ENCODE peak calls at places on chromosomes 16 and 17, in seven cellular contexts. Y is foreskin keratinocyte, I is sigmoid colon, F is thoracic aorta, O is suprapubic skin, E is endodermal cell, Q is astrocyte. U is an unnamed sample.

GRCh38 chr17:31416503-31416923 is 25.0 kb downstream of the RAB11FIP4 start:
- DNase-seq in I (no peak), F (no peak), O (no peak), Y (no peak), E (no peak), Q (no peak), U (no peak)

GRCh38 chr17:77098884-77099545 is 41.8 kb upstream of the SEC14L1 start:
- DNase-seq in E (no peak), Y (no peak), Q (peak; percentile 66), O (no peak), F (no peak), I (peak; percentile 84), U (no peak)

GRCh38 chr17:79793924-79794304 is 3.0 kb downstream of the CBX8 start:
- DNase-seq in Y (no peak), E (peak; percentile 94), O (no peak), Q (no peak), F (no peak), I (no peak), U (no peak)

GRCh38 chr17:79739148-79740062 is 8.7 kb downstream of the ENPP7 start:
- DNase-seq in Y (no peak), O (no peak), F (no peak), I (no peak), Q (peak; percentile 31), E (no peak), U (no peak)

GRCh38 chr16:29146266-29146665 is 161.4 kb downstream of the LAT start:
- DNase-seq in Q (no peak), E (no peak), I (peak; percentile 51), F (no peak), O (peak; percentile 56), Y (no peak), U (peak; percentile 40)

GRCh38 chr16:85049864-85050263 is 22.3 kb downstream of the KIAA0513 start:
- DNase-seq in Y (no peak), O (no peak), Q (no peak), I (no peak), F (no peak), E (no peak), U (no peak)

GRCh38 chr17:6496116-6496481 is 51.8 kb downstream of the PIMREG start:
- DNase-seq in F (no peak), I (peak; percentile 37), O (peak; percentile 18), Q (no peak), E (peak; percentile 97), Y (no peak), U (peak; percentile 45)

GRCh38 chr17:44981221-44981968 is 13.3 kb upstream of the C1QL1 start:
- DNase-seq in O (no peak), E (no peak), Y (peak; percentile 40), Q (peak; percentile 48), F (no peak), I (no peak), U (no peak)

GRCh38 chr16:27429330-27429871 is 27.4 kb downstream of the IL21R start:
- DNase-seq in Y (no peak), Q (no peak), F (no peak), I (peak; percentile 14), E (no peak), O (peak; percentile 10), U (peak; percentile 19)

GRCh38 chr16:27427538-27427937 is 25.6 kb downstream of the IL21R start:
- DNase-seq in Y (no peak), F (no peak), O (no peak), Q (no peak), I (peak; percentile 5), E (no peak), U (no peak)

GRCh38 chr16:27429981-27430441 is 28.0 kb downstream of the IL21R start:
- DNase-seq in I (peak; percentile 41), E (no peak), Q (no peak), O (peak; percentile 50), Y (no peak), F (no peak), U (peak; percentile 51)

GRCh38 chr16:27426423-27427408 is 24.7 kb downstream of the IL21R start:
- DNase-seq in I (peak; percentile 43), O (peak; percentile 50), Y (peak; percentile 77), F (no peak), Q (peak; percentile 90), E (no peak), U (peak; percentile 57)

GRCh38 chr16:27428035-27428785 is 26.2 kb downstream of the IL21R start:
- DNase-seq in I (peak; percentile 28), O (peak; percentile 8), Q (no peak), Y (no peak), F (no peak), E (no peak), U (peak; percentile 35)
- H3K27ac ChIP-seq in I (no peak overlapping the region), O (no peak overlapping the region), Q (no peak overlapping the region), Y (no peak overlapping the region), F (no peak overlapping the region), E (no peak overlapping the region), U (no peak overlapping the region)

DNA sequence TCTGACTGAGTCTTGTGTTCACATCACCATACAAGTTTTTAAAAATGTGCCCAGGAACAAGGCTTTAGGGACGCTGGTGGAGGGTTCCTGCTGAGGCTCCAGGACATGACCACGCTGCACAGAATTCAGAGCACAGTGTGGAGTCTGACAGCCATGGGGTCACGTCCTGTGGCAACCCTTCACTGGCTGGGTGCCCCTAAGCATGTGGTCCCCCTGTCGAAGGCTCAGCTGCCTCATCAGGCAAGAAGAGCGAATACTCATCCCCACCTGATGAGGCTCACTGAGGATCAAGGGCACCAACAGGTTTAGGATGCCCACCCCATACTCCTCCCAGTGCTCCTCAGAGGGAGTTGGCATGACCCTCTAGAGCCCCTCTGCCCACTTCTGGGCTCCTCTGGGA is 5.9 kb downstream of the PNMT start:
- DNase-seq in O (peak; percentile 50), Y (no peak), E (no peak), Q (no peak), I (no peak), F (no peak), U (no peak)
- H3K4me1 ChIP-seq in O (peaks cover 39% of the 10 kb centered on the region), Y (no peaks in the 10 kb centered on the region), E (no peaks in the 10 kb centered on the region), Q (no peaks in the 10 kb centered on the region), I (no peaks in the 10 kb centered on the region), F (peaks cover 65% of the 10 kb centered on the region), U (peaks cover 24% of the 10 kb centered on the region)

DNA sequence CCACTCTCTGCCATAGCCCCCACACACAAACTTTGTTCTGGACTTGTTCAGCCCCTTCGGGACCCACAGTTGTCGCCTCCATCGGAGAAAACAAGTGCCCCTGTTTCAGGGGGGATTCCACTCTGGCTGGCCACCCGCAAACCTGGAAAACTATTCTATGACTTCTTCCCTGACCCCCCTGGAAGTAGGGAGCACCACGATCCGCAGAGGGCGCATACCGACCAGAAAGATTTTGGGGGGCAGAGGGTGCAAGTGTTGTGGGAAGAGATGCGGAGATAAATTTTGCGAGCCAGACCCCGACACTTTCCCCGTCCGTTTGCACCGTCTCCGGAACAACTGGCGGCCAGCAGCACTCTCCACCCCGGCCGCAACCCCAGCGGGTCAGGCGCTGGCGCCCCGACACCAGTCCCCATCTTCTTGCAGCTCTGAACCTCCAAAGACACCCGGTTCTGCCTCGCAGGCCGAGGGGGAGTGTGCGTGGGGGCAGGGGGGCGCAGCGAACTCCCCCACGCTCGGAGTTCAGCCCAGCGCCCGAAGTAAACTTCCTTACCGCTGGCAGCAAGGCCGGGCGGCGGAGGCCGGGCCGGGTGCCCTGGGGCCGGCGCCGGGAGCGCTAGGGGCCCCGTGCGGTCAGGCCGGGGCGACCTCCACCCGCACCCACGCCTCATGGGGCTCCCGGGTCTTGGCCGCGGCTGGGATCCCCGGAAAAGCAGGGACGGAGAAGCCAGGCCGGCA is 744 bp downstream of the SALL1 start:
- DNase-seq in E (peak; percentile 76), O (no peak), Y (no peak), Q (no peak), I (no peak), F (no peak), U (no peak)
- TF ChIP-seq CTCF in E (no peak), O (no peak), Y (no peak), Q (no peak), I (no peak), F (no peak), U (no peak)

DNA sequence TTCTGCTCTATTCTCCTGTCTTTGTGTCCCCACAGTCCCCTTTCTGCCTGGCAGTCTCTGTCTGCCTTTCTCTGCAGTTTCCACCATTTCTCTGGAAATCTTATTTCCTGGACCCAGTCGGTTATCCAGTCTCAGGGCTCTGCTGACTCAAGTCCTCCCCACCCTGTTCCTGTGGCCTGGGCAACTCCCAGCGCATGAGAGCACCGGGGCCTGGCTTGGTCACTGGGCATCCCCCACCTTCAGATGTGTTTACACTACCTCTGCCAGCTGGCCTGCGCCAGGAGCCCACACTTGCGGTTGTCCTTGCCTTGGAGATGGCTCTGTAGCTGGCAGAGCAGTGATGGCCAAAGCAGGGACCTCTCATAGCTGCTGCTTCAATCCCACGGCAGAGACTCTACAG is 17.2 kb downstream of the GUCY2D start:
- DNase-seq in F (no peak), Q (peak; percentile 34), E (no peak), I (peak; percentile 60), Y (peak; percentile 60), O (no peak), U (peak; percentile 75)
- H3K27ac ChIP-seq in F (no peak overlapping the region), Q (no peak overlapping the region), E (no peak overlapping the region), I (no peak overlapping the region), Y (peak overlapping the region; percentile 93), O (no peak overlapping the region), U (no peak overlapping the region)

GRCh38 chr17:68439656-68440290 is 17.5 kb downstream of the WIPI1 start:
- DNase-seq in Q (no peak), F (no peak), E (no peak), Y (no peak), I (no peak), O (no peak), U (no peak)
- H3K4me1 ChIP-seq in Q (peaks cover 5% of the 10 kb centered on the region), F (peaks cover 7% of the 10 kb centered on the region), E (no peaks in the 10 kb centered on the region), Y (no peaks in the 10 kb centered on the region), I (no peaks in the 10 kb centered on the region), O (peaks cover 54% of the 10 kb centered on the region), U (peaks cover 38% of the 10 kb centered on the region)

DNA sequence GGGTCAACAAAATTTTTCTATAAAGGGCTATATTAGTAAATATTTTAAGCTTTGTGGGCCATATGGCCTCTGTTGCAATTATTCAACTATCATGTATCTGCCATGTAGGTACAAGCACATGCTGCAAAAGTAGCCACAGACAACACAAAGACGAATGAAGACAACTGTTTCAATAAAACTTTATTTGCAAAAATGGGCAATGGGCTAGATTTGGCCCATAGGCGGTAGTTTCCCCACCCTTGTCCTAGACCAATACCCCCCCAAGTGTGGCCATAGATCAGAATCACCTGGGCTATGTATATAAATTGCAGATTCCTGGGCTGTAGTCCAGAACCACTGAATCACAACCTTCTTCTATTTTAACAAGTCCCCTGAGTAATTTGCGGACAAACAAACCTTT is 331.0 kb upstream of the PSMD7 start:
- DNase-seq in Q (no peak), O (no peak), F (no peak), E (no peak), Y (no peak), I (no peak), U (no peak)
- TF ChIP-seq CTCF in Q (no peak), O (no peak), F (no peak), E (no peak), Y (no peak), I (no peak), U (no peak)

DNA sequence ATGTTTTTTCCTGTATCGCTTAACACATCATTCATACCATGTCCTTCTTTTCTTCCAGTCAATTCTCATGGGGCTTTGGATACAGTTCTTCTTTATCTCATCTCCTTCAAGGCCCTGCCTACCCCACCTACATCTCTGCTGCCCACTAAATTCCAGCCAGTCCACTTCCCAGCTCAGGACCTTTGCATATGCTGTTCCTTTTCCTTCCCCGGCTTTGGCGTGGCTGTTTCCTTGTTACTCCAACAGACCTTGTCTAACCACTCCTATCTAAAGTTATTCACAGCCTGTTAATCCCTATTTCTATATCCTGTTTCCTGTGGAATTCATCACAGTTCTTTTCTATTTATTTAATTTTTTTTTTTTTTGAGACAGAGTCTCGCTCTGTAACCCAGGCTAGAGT is 6.6 kb upstream of the STAT3 start:
- DNase-seq in F (no peak), O (peak; percentile 35), E (no peak), Y (no peak), I (peak; percentile 56), Q (no peak), U (no peak)
- H3K27ac ChIP-seq in F (no peak overlapping the region), O (no peak overlapping the region), E (no peak overlapping the region), Y (no peak overlapping the region), I (no peak overlapping the region), Q (no peak overlapping the region), U (no peak overlapping the region)